ENCODE peak calls at places on chromosomes 12 and 14, in six cellular contexts. G is neuronal stem cell, J is IMR-90, X is mesenchymal stem cell, I is H1, T is trophoblast cell. Q is an unnamed sample. For H3K9me3, the result is how much of the 10 kb centered on the place peaks cover.

GRCh38 chr12:65638324-65638723 is 186.0 kb upstream of the HMGA2 start:
- DNase-seq in G (no peak), I (no peak), T (no peak), J (no peak), X (no peak), Q (no peak)

GRCh38 chr14:102033241-102033640 is 53.6 kb downstream of the HSP90AA1 start:
- DNase-seq in T (no peak), J (no peak), X (no peak), G (no peak), I (no peak), Q (no peak)

GRCh38 chr14:67618617-67619063 is 1.1 kb upstream of the ARG2 start:
- DNase-seq in J (peak), I (no peak), T (peak), G (peak), X (peak), Q (no peak)

GRCh38 chr12:12685305-12685704 is 10.7 kb downstream of the GPR19 start:
- DNase-seq in G (peak), X (no peak), I (no peak), J (no peak), T (no peak), Q (peak)

GRCh38 chr14:55265197-55265596 is 6.0 kb upstream of the FBXO34 start:
- DNase-seq in T (no peak), I (no peak), J (no peak), G (no peak), X (no peak), Q (no peak)

GRCh38 chr14:100140452-100141132 is 18.9 kb downstream of the DEGS2 start:
- DNase-seq in X (peak), T (no peak), J (peak), I (peak), G (peak), Q (peak)

GRCh38 chr12:92340441-92341332 is 195.0 kb upstream of the BTG1 start:
- DNase-seq in X (peak), I (no peak), J (no peak), G (no peak), T (no peak), Q (no peak)

GRCh38 chr14:21102472-21103164 is 1.8 kb downstream of the TMEM253 start:
- DNase-seq in J (no peak), T (no peak), G (no peak), I (no peak), X (no peak), Q (peak)

GRCh38 chr12:28578833-28579252 is 388.6 kb downstream of the CCDC91 start:
- DNase-seq in G (no peak), I (no peak), X (no peak), J (peak), T (peak), Q (no peak)

GRCh38 chr12:58966939-58967338 is 46.6 kb upstream of the LRIG3 start:
- DNase-seq in T (no peak), X (no peak), G (no peak), I (no peak), J (peak), Q (no peak)

GRCh38 chr14:90893028-90893427 is 76.8 kb upstream of the TTC7B start:
- DNase-seq in J (no peak), G (no peak), X (no peak), T (no peak), I (no peak), Q (no peak)

GRCh38 chr14:89651805-89652204 is 234.8 kb upstream of the FOXN3 start:
- DNase-seq in G (no peak), X (no peak), I (no peak), T (no peak), J (no peak), Q (no peak)

GRCh38 chr14:68627050-68627867 is 165.6 kb downstream of the ZFP36L1 start:
- DNase-seq in J (no peak), T (peak), I (no peak), G (no peak), X (peak), Q (no peak)

GRCh38 chr14:37051680-37052079 is 120.7 kb downstream of the SLC25A21 start:
- DNase-seq in J (no peak), T (no peak), X (no peak), G (no peak), I (no peak), Q (peak)

GRCh38 chr12:108667349-108667748 is 33.7 kb upstream of the SELPLG start:
- DNase-seq in T (no peak), J (no peak), G (no peak), I (no peak), X (peak), Q (no peak)

GRCh38 chr12:52521175-52521574 is 981 bp upstream of the KRT5 start:
- DNase-seq in T (peak), J (no peak), X (no peak), I (no peak), G (no peak), Q (peak)

GRCh38 chr12:6500466-6500865 is 6.6 kb downstream of the NCAPD2 start:
- DNase-seq in J (no peak), X (no peak), I (no peak), G (no peak), T (no peak), Q (no peak)
- H4K8ac ChIP-seq in J (no peak), X (no peak), I (no peak), G (no peak), T (no peak), Q (no peak)

DNA sequence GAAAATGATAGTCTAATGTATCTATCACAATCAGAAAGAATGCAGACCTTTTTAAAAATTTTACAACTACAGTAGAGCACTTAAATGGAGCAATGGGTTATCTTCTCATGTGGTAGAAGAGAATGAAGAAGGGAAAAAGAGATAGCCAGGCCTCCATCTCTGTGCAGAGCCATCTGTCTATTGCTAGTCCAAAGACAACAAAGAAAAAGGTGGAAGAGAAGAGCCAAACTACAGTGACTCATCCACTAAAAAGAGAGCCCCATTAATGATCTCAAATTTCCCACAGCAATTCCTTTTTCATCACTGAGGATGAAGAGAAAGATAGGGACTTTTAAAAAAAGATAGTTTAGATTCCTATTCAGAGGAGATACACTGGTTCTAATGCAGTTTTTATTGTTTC is 232.9 kb downstream of the ATXN7L3B start:
- DNase-seq in X (no peak), T (no peak), J (no peak), I (no peak), G (no peak), Q (no peak)
- H3K14ac ChIP-seq in X (no peak), T (no peak), J (no peak), I (no peak), G (no peak), Q (no peak)

GRCh38 chr14:41446008-41446407 is 160.7 kb upstream of the LRFN5 start:
- DNase-seq in X (no peak), G (no peak), I (no peak), T (no peak), J (no peak), Q (no peak)

GRCh38 chr14:41449057-41449456 is 157.6 kb upstream of the LRFN5 start:
- DNase-seq in X (peak), G (no peak), J (no peak), T (no peak), I (no peak), Q (no peak)
- H3K9me3 ChIP-seq in X (under half), G (under half), J (under half), T (under half), I (under half), Q (under half)

GRCh38 chr12:123971770-123972447 is 722 bp downstream of the CCDC92 start:
- DNase-seq in I (peak), G (peak), X (peak), J (peak), T (peak), Q (peak)
- H4K8ac ChIP-seq in I (no peak), G (no peak), X (peak), J (peak), T (peak), Q (no peak)

DNA sequence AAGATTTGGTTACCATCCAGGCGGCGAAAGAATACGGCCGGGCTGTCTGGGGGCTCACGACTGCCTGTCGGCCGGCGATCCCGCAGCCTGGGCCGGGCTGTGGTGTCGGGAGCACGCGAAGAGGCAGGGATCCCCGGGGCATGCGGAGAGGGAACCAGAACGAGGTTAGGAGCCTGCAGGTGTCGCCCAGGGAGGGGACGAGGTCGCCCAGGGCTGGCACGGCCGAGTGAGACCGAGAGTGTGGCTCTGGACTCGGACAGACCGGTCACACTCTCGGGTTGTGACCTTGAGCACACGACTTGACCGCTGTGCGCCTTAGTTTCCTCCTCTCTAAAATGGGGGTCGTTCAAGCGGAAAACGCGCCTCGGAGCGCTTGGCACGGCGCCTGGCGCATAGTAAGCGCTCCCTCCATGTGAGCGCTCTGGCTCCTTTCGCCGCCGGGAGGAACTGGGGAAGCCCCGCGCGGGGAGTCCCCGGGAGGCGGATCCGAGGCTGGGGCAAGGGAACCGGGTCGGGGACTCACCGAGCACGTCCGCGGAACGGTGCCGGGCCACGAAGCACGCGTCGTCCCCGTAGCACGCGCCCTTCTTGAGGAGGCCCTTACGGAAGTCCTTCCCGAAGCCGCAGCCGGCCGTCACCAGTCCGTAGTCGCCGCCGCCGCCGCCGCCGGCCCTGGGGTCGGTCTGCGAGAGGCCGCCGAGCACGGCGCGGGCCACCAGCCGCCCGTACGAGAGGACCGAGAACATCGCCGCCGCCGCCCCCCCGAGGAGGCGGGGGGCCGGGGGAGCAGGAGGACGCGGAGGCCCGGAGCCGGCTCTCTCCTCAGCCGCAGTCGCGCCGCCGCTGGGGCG is 607 bp downstream of the PPTC7 start:
- DNase-seq in T (peak), J (peak), X (peak), I (no peak), G (peak), Q (peak)
- H3K14ac ChIP-seq in T (peak), J (peak), X (peak), I (no peak), G (peak), Q (peak)

GRCh38 chr12:133201888-133202287 is 20.6 kb downstream of the ZNF268 start:
- DNase-seq in J (no peak), G (no peak), T (no peak), I (no peak), X (no peak), Q (no peak)

GRCh38 chr12:133206390-133206789 is 25.1 kb downstream of the ZNF268 start:
- DNase-seq in T (no peak), X (no peak), I (no peak), J (no peak), G (no peak), Q (no peak)

GRCh38 chr12:133204264-133204603 is 22.9 kb downstream of the ZNF268 start:
- DNase-seq in G (no peak), I (no peak), T (no peak), J (no peak), X (no peak), Q (no peak)

GRCh38 chr12:133202493-133203343 is 21.4 kb downstream of the ZNF268 start:
- DNase-seq in J (no peak), X (peak), G (no peak), T (no peak), I (no peak), Q (no peak)

GRCh38 chr12:133203344-133204263 is 22.3 kb downstream of the ZNF268 start:
- DNase-seq in T (no peak), J (peak), X (no peak), G (no peak), I (no peak), Q (no peak)
- H3K9me3 ChIP-seq in T (under half), J (half or more), X (half or more), G (half or more), I (half or more), Q (half or more)

GRCh38 chr12:118746960-118747359 is 234.4 kb upstream of the SRRM4 start:
- DNase-seq in J (no peak), G (no peak), T (no peak), I (no peak), X (no peak), Q (no peak)
- H4K8ac ChIP-seq in J (no peak), G (no peak), T (no peak), I (no peak), X (no peak), Q (no peak)

DNA sequence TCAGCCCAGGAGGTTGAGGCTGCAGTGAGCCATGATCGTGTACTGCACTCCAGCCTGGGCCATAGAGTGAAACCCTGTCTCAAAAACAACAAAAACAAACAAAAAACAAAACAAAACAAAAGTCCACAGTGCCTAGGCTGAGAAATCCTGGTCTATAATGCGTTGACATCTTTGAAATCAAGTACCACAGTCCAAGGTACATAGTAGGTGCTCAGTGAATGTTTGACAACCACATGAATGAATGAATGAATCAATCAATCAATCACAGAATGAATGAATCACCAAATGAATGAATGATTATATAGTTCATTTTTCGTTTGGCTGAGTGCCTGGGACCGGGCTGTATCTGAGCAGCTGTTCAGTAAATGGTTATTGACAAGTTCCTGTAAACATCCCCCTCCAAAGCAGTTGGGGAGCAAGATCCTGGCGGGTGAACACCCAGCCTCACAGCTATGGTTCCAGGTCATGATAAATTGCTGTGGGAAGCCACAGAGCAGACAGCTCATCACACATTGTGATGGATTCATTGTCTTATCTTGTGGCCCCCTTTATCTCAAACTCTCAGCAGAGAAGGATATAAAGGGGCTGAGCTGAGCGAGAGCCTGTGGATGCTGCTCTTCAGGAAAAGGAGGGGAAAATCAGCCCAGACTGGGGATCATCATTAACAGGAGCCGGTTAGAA is 30.4 kb upstream of the IFT81 start:
- DNase-seq in T (no peak), X (no peak), J (no peak), G (no peak), I (no peak), Q (no peak)
- H3K14ac ChIP-seq in T (no peak), X (no peak), J (no peak), G (no peak), I (no peak), Q (no peak)

DNA sequence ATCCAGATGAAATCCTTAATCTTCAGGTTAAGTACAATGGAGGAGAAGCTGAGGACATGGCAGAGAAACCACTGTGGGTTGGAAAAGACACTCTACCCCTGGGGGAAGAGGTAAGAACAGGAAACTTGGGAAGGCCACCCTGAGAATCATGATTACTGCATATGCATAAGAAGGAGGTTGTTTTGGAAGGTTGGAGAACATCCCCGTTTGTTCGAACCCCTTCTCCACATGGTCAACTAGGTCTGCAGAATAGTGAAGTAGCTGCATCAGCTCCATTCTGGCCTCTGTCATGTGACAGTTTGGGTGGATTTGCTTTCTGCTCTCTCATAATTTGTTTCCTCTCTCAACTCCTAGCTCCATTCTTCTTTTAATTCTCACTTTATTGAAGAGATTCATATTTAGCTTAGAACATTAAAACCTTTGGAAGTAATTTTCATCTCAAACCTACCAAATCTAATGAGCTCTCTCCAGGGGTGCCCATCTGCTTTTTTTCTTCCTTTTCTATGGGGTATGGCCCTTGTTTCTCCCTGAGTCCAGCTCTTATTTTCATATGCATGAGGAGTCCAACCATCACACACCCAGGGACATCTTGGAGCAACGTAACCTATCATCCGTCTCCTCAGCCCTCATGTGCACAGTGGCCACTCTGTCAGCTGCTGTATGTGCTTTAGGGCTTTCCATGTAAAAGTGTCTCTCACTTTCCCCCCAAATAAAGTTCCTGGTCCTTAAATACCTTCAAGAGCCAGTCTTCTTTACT is 820.3 kb downstream of the TMEM121 start:
- DNase-seq in T (no peak), X (no peak), J (no peak), I (no peak), G (no peak), Q (no peak)
- H3K9me3 ChIP-seq in T (under half), X (under half), J (under half), I (under half), G (under half), Q (half or more)

Q was measured in H9.